ENCODE peak calls at places on chromosomes 13 and 19, in eight cellular contexts. R is Caco-2, Y is endodermal cell, S is NCI-H1694 treated with DMSO at 0.1 percent for 48 hours, A is H54, K is T-helper 9 cell, T is adrenal gland, G is HuH-7.5. B is an unnamed sample.

GRCh38 chr19:38596057-38596981 is 21.4 kb downstream of the MAP4K1 start:
- DNase-seq in R (peak; percentile 87), S (no peak), K (no peak), Y (peak; percentile 99), G (peak; percentile 59), A (no peak), T (peak; percentile 42), B (no peak)

GRCh38 chr19:11680689-11681302 is 58.0 kb downstream of the ZNF823 start:
- DNase-seq in R (no peak), S (no peak), G (no peak), Y (no peak), T (no peak), K (no peak), A (no peak), B (no peak)

GRCh38 chr19:19748249-19748938 is 15.5 kb upstream of the ZNF14 start:
- DNase-seq in T (no peak), K (no peak), S (no peak), G (no peak), Y (no peak), R (no peak), A (no peak), B (no peak)

GRCh38 chr19:21838646-21839045 is 2.7 kb upstream of the ZNF43 start:
- DNase-seq in G (no peak), S (no peak), T (peak; percentile 74), Y (no peak), K (no peak), A (no peak), R (no peak), B (no peak)

GRCh38 chr13:78978381-78978998 is 319.5 kb upstream of the OBI1 start:
- DNase-seq in K (peak; percentile 4), S (peak; percentile 93), G (no peak), Y (peak; percentile 70), R (peak; percentile 65), A (peak; percentile 7), T (peak; percentile 21), B (no peak)

GRCh38 chr13:59666504-59666903 is 497.2 kb downstream of the DIAPH3 start:
- DNase-seq in Y (no peak), S (no peak), R (no peak), A (no peak), K (no peak), T (no peak), G (no peak), B (no peak)

GRCh38 chr19:47406711-47407416 is 12.5 kb downstream of the MEIS3 start:
- DNase-seq in G (peak; percentile 73), S (no peak), R (peak; percentile 79), Y (peak; percentile 87), K (no peak), T (no peak), A (no peak), B (no peak)

GRCh38 chr13:52994865-52995264 is 33.7 kb upstream of the OLFM4 start:
- DNase-seq in R (no peak), Y (no peak), K (no peak), S (no peak), T (no peak), G (no peak), A (no peak), B (no peak)

GRCh38 chr19:53158119-53158656 is 665 bp downstream of the ZNF347 start:
- DNase-seq in Y (peak; percentile 76), A (peak; percentile 40), K (peak; percentile 10), T (peak; percentile 61), R (no peak), G (no peak), S (no peak), B (peak; percentile 66)

GRCh38 chr13:38372818-38373217 is 23.2 kb downstream of the UFM1 start:
- DNase-seq in R (peak; percentile 48), A (no peak), Y (no peak), G (no peak), T (no peak), K (no peak), S (no peak), B (no peak)

GRCh38 chr19:44816301-44816700 is 7.4 kb downstream of the BCAM start:
- DNase-seq in S (no peak), A (no peak), T (no peak), Y (no peak), G (no peak), K (no peak), R (no peak), B (no peak)

GRCh38 chr13:67277581-67277980 is 47.4 kb upstream of the PCDH9 start:
- DNase-seq in G (no peak), T (no peak), S (no peak), Y (no peak), K (no peak), A (no peak), R (no peak), B (no peak)

GRCh38 chr13:39186205-39186880 is 148.1 kb downstream of the NHLRC3 start:
- DNase-seq in S (no peak), R (no peak), T (no peak), A (no peak), Y (no peak), G (no peak), K (no peak), B (no peak)

GRCh38 chr19:611506-611869 is 21.8 kb downstream of the HCN2 start:
- DNase-seq in Y (no peak), T (no peak), G (no peak), R (no peak), A (peak; percentile 95), K (peak; percentile 25), S (no peak), B (no peak)

GRCh38 chr13:50714886-50715285 is 128.6 kb downstream of the DLEU7 start:
- DNase-seq in S (no peak), K (no peak), Y (no peak), T (no peak), G (no peak), A (no peak), R (no peak), B (no peak)

B was measured in sigmoid colon.